ENCODE peak calls at places on chromosomes 16 and 17, in four cellular contexts. O is mammary epithelial cell, W is PC-3, S is hepatocyte. C is an unnamed sample.

GRCh38 chr16:68200120-68200783 is 35.7 kb downstream of the ESRP2 start:
- DNase-seq in W (peak), O (peak), S (peak), C (peak)

GRCh38 chr17:73521376-73521775 is 122.9 kb downstream of the SDK2 start:
- DNase-seq in W (no peak), S (no peak), O (no peak), C (no peak)

GRCh38 chr16:81758376-81758775 is 20.7 kb upstream of the PLCG2 start:
- DNase-seq in W (peak), O (peak), S (no peak), C (peak)

GRCh38 chr17:71460943-71461342 is 659.9 kb upstream of the SOX9 start:
- DNase-seq in W (peak), S (peak), O (no peak), C (no peak)

GRCh38 chr16:87417511-87417910 is 25.4 kb downstream of the MAP1LC3B start:
- DNase-seq in S (no peak), W (no peak), O (no peak), C (no peak)

GRCh38 chr16:78363843-78364242 is 264.4 kb downstream of the WWOX start:
- DNase-seq in O (no peak), S (no peak), W (no peak), C (no peak)

GRCh38 chr17:7001562-7001961 is 5.7 kb downstream of the ALOX12 start:
- DNase-seq in W (no peak), S (no peak), O (no peak), C (no peak)

GRCh38 chr17:60559995-60560859 is 34.2 kb upstream of the APPBP2 start:
- DNase-seq in S (no peak), O (no peak), W (no peak), C (no peak)

GRCh38 chr17:62750502-62751349 is 57.4 kb downstream of the MARCHF10 start:
- DNase-seq in W (peak), O (no peak), S (no peak), C (peak)

GRCh38 chr16:47734987-47735594 is 274.0 kb downstream of the PHKB start:
- DNase-seq in S (peak), W (peak), O (no peak), C (no peak)

GRCh38 chr16:65909310-65910050 is 457.0 kb upstream of the CDH5 start:
- DNase-seq in W (no peak), S (peak), O (peak), C (no peak)

GRCh38 chr16:26772503-26772902 is 294.2 kb upstream of the C16orf82 start:
- DNase-seq in O (no peak), W (no peak), S (no peak), C (no peak)

GRCh38 chr17:32870969-32871368 is 6.0 kb downstream of the MYO1D start:
- DNase-seq in S (no peak), W (no peak), O (no peak), C (no peak)

GRCh38 chr17:67520282-67520906 is 143.3 kb downstream of the PITPNC1 start:
- DNase-seq in W (no peak), O (no peak), S (no peak), C (peak)

GRCh38 chr16:30934827-30935557 is 11.6 kb downstream of the FBXL19 start:
- DNase-seq in O (peak), S (peak), W (peak), C (no peak)

GRCh38 chr16:13289515-13289914 is 388.1 kb downstream of the SHISA9 start:
- DNase-seq in O (no peak), S (no peak), W (no peak), C (no peak)

GRCh38 chr16:4465977-4466779 is 8.2 kb downstream of the NMRAL1 start:
- DNase-seq in W (no peak), S (no peak), O (no peak), C (no peak)

GRCh38 chr16:8641671-8642070 is 20.2 kb downstream of the METTL22 start:
- DNase-seq in O (no peak), W (no peak), S (no peak), C (no peak)

GRCh38 chr16:88783391-88784073 is 1.5 kb downstream of the PIEZO1 start:
- DNase-seq in S (no peak), O (peak), W (peak), C (no peak)

GRCh38 chr17:60090412-60090811 is 11.7 kb upstream of the HEATR6 start:
- DNase-seq in O (no peak), W (no peak), S (no peak), C (no peak)

GRCh38 chr17:59038734-59039133 is 67.9 kb downstream of the TRIM37 start:
- DNase-seq in W (no peak), O (no peak), S (peak), C (peak)

GRCh38 chr16:10753670-10754069 is 10.0 kb downstream of the NUBP1 start:
- DNase-seq in O (no peak), W (no peak), S (no peak), C (no peak)

GRCh38 chr17:56478836-56479447 is 114.6 kb upstream of the NOG start:
- DNase-seq in W (peak), S (peak), O (peak), C (peak)

GRCh38 chr16:51245306-51245705 is 94.2 kb upstream of the SALL1 start:
- DNase-seq in S (no peak), W (no peak), O (no peak), C (no peak)

GRCh38 chr16:17830651-17831050 is 359.9 kb upstream of the XYLT1 start:
- DNase-seq in W (no peak), O (no peak), S (no peak), C (no peak)

GRCh38 chr16:67199808-67200198 is 872 bp downstream of the ELMO3 start:
- DNase-seq in W (no peak), O (no peak), S (no peak), C (no peak)

GRCh38 chr16:27232061-27232841 is 28.9 kb downstream of the KDM8 start:
- DNase-seq in W (no peak), O (no peak), S (no peak), C (peak)

GRCh38 chr16:70575376-70575775 is 51.8 kb downstream of the SF3B3 start:
- DNase-seq in S (no peak), O (no peak), W (no peak), C (no peak)

GRCh38 chr16:85611455-85612190 is 1.5 kb upstream of the GSE1 start:
- DNase-seq in O (peak), S (peak), W (peak), C (peak)

GRCh38 chr17:76736349-76737081 is 616 bp downstream of the SRSF2 start:
- DNase-seq in O (peak), W (no peak), S (peak), C (no peak)

GRCh38 chr16:24635900-24636610 is 93.4 kb upstream of the TNRC6A start:
- DNase-seq in O (peak), S (peak), W (peak), C (peak)

GRCh38 chr17:81366648-81367047 is 28.6 kb upstream of the BAHCC1 start:
- DNase-seq in O (no peak), W (no peak), S (no peak), C (no peak)

GRCh38 chr17:76384987-76385891 is 830 bp downstream of the SPHK1 start:
- DNase-seq in W (peak), O (peak), S (peak), C (peak)

GRCh38 chr16:85181091-85181738 is 68.9 kb upstream of the CIBAR2 start:
- DNase-seq in S (no peak), O (no peak), W (no peak), C (no peak)

GRCh38 chr16:25134306-25134705 is 22.8 kb downstream of the LCMT1 start:
- DNase-seq in W (no peak), O (no peak), S (no peak), C (peak)

GRCh38 chr17:30323895-30324319 is 9.9 kb downstream of the TMIGD1 start:
- DNase-seq in O (peak), W (peak), S (no peak), C (peak)

GRCh38 chr16:22977294-22977697 is 163.3 kb downstream of the HS3ST2 start:
- DNase-seq in W (peak), S (no peak), O (peak), C (no peak)

GRCh38 chr16:560701-561412 is 663 bp downstream of the PRR35 start:
- DNase-seq in S (no peak), O (no peak), W (no peak), C (no peak)
- TF ChIP-seq EZH2 in S (peak), O (peak), W (no peak), C (peak)

GRCh38 chr17:44006581-44007345 is 2.3 kb downstream of the NAGS start:
- DNase-seq in W (peak), S (peak), O (peak), C (peak)
- TF ChIP-seq CTCF in W (peak), S (peak), O (peak), C (peak)

GRCh38 chr16:57266531-57267268 is 17.8 kb downstream of the PLLP start:
- DNase-seq in W (no peak), S (no peak), O (no peak), C (no peak)
- H2AFZ ChIP-seq in W (peak), S (no peak), O (peak), C (peak)

GRCh38 chr17:8072727-8073461 is 14.6 kb downstream of the ALOX12B start:
- DNase-seq in W (no peak), S (peak), O (no peak), C (no peak)
- TF ChIP-seq EZH2 in W (peak), S (peak), O (no peak), C (peak)

GRCh38 chr17:66250686-66251085 is 21.5 kb upstream of the APOH start:
- DNase-seq in W (no peak), S (no peak), O (no peak), C (no peak)
- TF ChIP-seq CTCF in W (no peak), S (no peak), O (no peak), C (no peak)

DNA sequence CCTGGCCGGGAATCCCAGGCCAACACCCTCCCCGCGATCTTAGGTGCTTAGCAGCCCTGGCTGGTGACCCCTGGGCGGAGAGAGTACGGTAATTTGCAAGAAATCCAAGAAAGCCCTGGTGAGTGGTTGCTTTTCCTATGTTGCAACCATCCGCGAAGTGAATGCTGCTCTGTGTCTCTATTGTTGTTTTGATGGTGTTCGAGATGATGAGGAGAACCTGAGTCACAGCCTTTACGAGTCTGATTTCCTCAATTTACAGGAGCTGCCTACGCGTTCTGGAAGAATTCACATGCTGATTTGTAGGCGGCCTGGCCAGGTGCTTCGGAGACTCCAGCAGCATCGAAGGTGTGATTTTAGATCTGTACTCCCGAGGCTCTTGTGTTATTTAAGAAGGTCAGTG is 63.3 kb downstream of the TMEM235 start:
- DNase-seq in S (no peak), W (peak), O (peak), C (peak)
- H2AFZ ChIP-seq in S (no peak), W (peak), O (peak), C (no peak)

C was measured in astrocyte.